ENCODE peak calls at places on chromosomes 4 and X, in seven cellular contexts. S is suprapubic skin, Y is HL-60, O is SK-N-SH, L is upper lobe of left lung, X is GM23338, J is Panc1. A is an unnamed sample.

GRCh38 chr4:148445071-148445902 is 3.1 kb upstream of the NR3C2 start:
- DNase-seq in S (peak), Y (no peak), O (peak), L (peak), X (peak), J (no peak), A (peak)

GRCh38 chrX:64202808-64203320 is 2.6 kb downstream of the AMER1 start:
- DNase-seq in S (no peak), Y (no peak), O (no peak), L (no peak), X (no peak), J (no peak), A (no peak)

GRCh38 chrX:34655496-34656258 is 1.4 kb downstream of the TMEM47 start:
- DNase-seq in S (no peak), Y (no peak), O (no peak), L (no peak), X (peak), J (no peak), A (no peak)

GRCh38 chr4:95549246-95550138 is 719 bp upstream of the UNC5C start:
- DNase-seq in S (no peak), Y (peak), O (peak), L (peak), X (peak), J (no peak), A (peak)

GRCh38 chr4:907691-908437 is 24.3 kb downstream of the GAK start:
- DNase-seq in S (no peak), Y (no peak), O (no peak), L (peak), X (no peak), J (no peak), A (no peak)

GRCh38 chrX:133414399-133415275 is 652 bp downstream of the GPC4 start:
- DNase-seq in S (no peak), Y (no peak), O (peak), L (peak), X (peak), J (no peak), A (no peak)

GRCh38 chr4:41157009-41157408 is 57.3 kb downstream of the APBB2 start:
- DNase-seq in S (no peak), Y (no peak), O (no peak), L (no peak), X (no peak), J (no peak), A (no peak)

GRCh38 chrX:19063030-19063429 is 59.2 kb downstream of the ADGRG2 start:
- DNase-seq in S (no peak), Y (no peak), O (no peak), L (no peak), X (no peak), J (no peak), A (no peak)

GRCh38 chr4:92658318-92658717 is 354.6 kb downstream of the GRID2 start:
- DNase-seq in S (no peak), Y (no peak), O (no peak), L (no peak), X (no peak), J (no peak), A (no peak)

GRCh38 chr4:155759372-155760252 is 791 bp downstream of the GUCY1B1 start:
- DNase-seq in S (peak), Y (no peak), O (peak), L (peak), X (peak), J (no peak), A (no peak)

GRCh38 chr4:5472166-5472565 is 236.2 kb downstream of the EVC2 start:
- DNase-seq in S (no peak), Y (no peak), O (no peak), L (no peak), X (no peak), J (no peak), A (no peak)

GRCh38 chr4:141425124-141425523 is 204.4 kb downstream of the ZNF330 start:
- DNase-seq in S (no peak), Y (no peak), O (no peak), L (no peak), X (no peak), J (no peak), A (no peak)

GRCh38 chr4:51885371-51885770 is 42.4 kb downstream of the DCUN1D4 start:
- DNase-seq in S (no peak), Y (no peak), O (peak), L (no peak), X (peak), J (no peak), A (no peak)

GRCh38 chr4:186037692-186038658 is 31.0 kb upstream of the TLR3 start:
- DNase-seq in S (no peak), Y (peak), O (peak), L (no peak), X (peak), J (peak), A (peak)

GRCh38 chr4:70844180-70844579 is 4.5 kb upstream of the GRSF1 start:
- DNase-seq in S (no peak), Y (no peak), O (no peak), L (no peak), X (no peak), J (no peak), A (no peak)

GRCh38 chr4:2962099-2962455 is 1.1 kb downstream of the NOP14 start:
- DNase-seq in S (no peak), Y (no peak), O (peak), L (no peak), X (no peak), J (no peak), A (no peak)

GRCh38 chr4:96035727-96036126 is 195.8 kb downstream of the PDHA2 start:
- DNase-seq in S (no peak), Y (peak), O (no peak), L (no peak), X (peak), J (no peak), A (no peak)

GRCh38 chr4:14345356-14345775 is 656.9 kb upstream of the CPEB2 start:
- DNase-seq in S (no peak), Y (peak), O (no peak), L (no peak), X (no peak), J (no peak), A (no peak)

GRCh38 chr4:4182835-4183568 is 43.7 kb downstream of the OTOP1 start:
- DNase-seq in S (no peak), Y (peak), O (peak), L (no peak), X (peak), J (no peak), A (no peak)

GRCh38 chr4:21605006-21605405 is 343.6 kb downstream of the KCNIP4 start:
- DNase-seq in S (no peak), Y (no peak), O (no peak), L (no peak), X (no peak), J (no peak), A (no peak)

GRCh38 chrX:1162119-1162916 is 50.1 kb downstream of the CRLF2 start:
- DNase-seq in S (no peak), Y (no peak), O (no peak), L (no peak), X (no peak), J (no peak), A (no peak)

GRCh38 chrX:119226431-119226830 is 9.7 kb upstream of the PGRMC1 start:
- DNase-seq in S (no peak), Y (no peak), O (no peak), L (no peak), X (no peak), J (no peak), A (no peak)

GRCh38 chr4:174592985-174593335 is 70.7 kb upstream of the HPGD start:
- DNase-seq in S (no peak), Y (peak), O (no peak), L (no peak), X (no peak), J (no peak), A (no peak)

GRCh38 chrX:117969782-117970181 is 146.8 kb downstream of the KLHL13 start:
- DNase-seq in S (no peak), Y (no peak), O (no peak), L (no peak), X (no peak), J (no peak), A (no peak)

GRCh38 chr4:129144755-129145206 is 48.8 kb downstream of the C4orf33 start:
- DNase-seq in S (no peak), Y (no peak), O (peak), L (no peak), X (no peak), J (no peak), A (no peak)

GRCh38 chr4:129138762-129139496 is 43.0 kb downstream of the C4orf33 start:
- DNase-seq in S (no peak), Y (no peak), O (no peak), L (no peak), X (no peak), J (no peak), A (no peak)

GRCh38 chr4:129143359-129143758 is 47.4 kb downstream of the C4orf33 start:
- DNase-seq in S (no peak), Y (no peak), O (no peak), L (no peak), X (no peak), J (no peak), A (no peak)

GRCh38 chr4:129136433-129136832 is 40.5 kb downstream of the C4orf33 start:
- DNase-seq in S (no peak), Y (no peak), O (no peak), L (no peak), X (no peak), J (no peak), A (no peak)

GRCh38 chr4:129140521-129140920 is 44.6 kb downstream of the C4orf33 start:
- DNase-seq in S (no peak), Y (no peak), O (no peak), L (no peak), X (no peak), J (no peak), A (no peak)
- TF ChIP-seq CTCF in S (no peak), Y (no peak), O (peak), L (no peak), X (peak), J (no peak), A (no peak)

GRCh38 chrX:10041383-10041782 is 74.2 kb downstream of the CLDN34 start:
- DNase-seq in S (no peak), Y (no peak), O (no peak), L (no peak), X (peak), J (no peak), A (no peak)

GRCh38 chrX:10040961-10041360 is 73.8 kb downstream of the CLDN34 start:
- DNase-seq in S (no peak), Y (no peak), O (no peak), L (no peak), X (no peak), J (no peak), A (no peak)

GRCh38 chrX:10039821-10040793 is 72.9 kb downstream of the CLDN34 start:
- DNase-seq in S (no peak), Y (no peak), O (no peak), L (no peak), X (no peak), J (no peak), A (no peak)

GRCh38 chrX:10043386-10043785 is 76.2 kb downstream of the CLDN34 start:
- DNase-seq in S (no peak), Y (no peak), O (no peak), L (no peak), X (no peak), J (no peak), A (no peak)

GRCh38 chrX:10042055-10042454 is 74.9 kb downstream of the CLDN34 start:
- DNase-seq in S (no peak), Y (no peak), O (no peak), L (no peak), X (no peak), J (no peak), A (no peak)
- H3K4me3 ChIP-seq in S (no peak), Y (no peak), O (no peak), L (no peak), X (no peak), J (no peak), A (no peak)

DNA sequence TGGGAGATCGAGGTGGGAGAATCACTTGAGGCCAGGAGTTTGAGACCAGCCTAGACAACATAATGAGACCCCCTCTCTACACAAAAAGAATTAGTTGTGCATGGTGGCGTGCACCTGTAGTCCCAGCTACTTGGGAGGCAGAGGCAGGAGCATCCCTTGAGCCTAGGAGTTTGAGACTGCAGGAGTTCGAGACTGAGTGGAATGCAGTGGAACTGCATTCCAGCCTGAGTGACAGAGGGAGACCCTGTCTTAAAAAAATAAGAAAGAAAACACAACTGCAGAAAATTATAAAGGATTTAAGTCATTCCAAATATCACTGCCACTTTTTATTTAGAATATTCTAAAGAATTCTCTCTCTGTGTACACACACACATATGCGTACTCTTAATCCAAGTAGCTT is 18.4 kb downstream of the HPRT1 start:
- DNase-seq in S (no peak), Y (no peak), O (no peak), L (no peak), X (peak), J (no peak), A (no peak)
- TF ChIP-seq POLR2AphosphoS5 in S (no peak), Y (no peak), O (no peak), L (no peak), X (no peak), J (no peak), A (no peak)

GRCh38 chrX:68824565-68825125 is 4.2 kb upstream of the EFNB1 start:
- DNase-seq in S (no peak), Y (no peak), O (no peak), L (no peak), X (no peak), J (no peak), A (no peak)

GRCh38 chrX:68824152-68824433 is 4.7 kb upstream of the EFNB1 start:
- DNase-seq in S (no peak), Y (no peak), O (no peak), L (no peak), X (no peak), J (no peak), A (no peak)

GRCh38 chrX:68821616-68822015 is 7.2 kb upstream of the EFNB1 start:
- DNase-seq in S (no peak), Y (no peak), O (no peak), L (no peak), X (no peak), J (no peak), A (no peak)

GRCh38 chrX:68822641-68823410 is 6.0 kb upstream of the EFNB1 start:
- DNase-seq in S (no peak), Y (no peak), O (peak), L (no peak), X (peak), J (no peak), A (no peak)

DNA sequence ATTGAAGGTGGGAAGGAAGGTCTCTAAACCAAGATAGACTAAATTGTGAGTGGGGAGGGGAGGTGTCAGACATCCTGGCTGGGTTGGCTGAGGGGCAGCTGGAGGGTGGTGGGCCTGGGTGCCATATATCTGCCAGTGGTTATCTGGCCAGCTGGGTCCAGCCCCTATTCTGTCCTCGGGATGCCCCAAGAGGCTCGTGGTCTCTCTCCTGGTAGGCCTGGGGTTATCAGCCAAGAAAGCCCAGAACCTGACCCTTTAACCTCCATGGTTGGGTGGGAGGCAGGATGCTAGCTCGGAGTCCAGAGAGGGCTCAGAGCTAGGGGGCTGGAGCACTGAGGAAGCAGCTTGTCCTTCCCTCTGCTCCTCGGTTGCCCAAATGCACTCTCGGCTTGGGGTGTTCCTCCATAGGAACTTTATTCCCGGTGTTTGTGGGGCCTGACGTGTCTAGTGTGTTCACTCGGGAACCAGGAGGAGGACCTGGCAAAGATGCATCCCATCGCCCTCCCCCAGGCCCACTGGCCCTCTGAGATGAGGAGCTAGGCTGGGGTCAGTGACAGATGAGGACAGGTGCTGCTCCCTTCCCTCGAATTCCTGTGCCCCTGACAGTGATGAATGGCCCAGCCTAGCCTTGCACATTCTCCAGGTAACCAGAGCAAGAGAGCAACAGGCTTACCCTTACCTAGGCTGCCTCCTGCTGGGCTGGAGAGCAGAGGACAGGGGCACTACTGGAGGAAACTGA is 5.2 kb upstream of the EFNB1 start:
- DNase-seq in S (no peak), Y (no peak), O (no peak), L (no peak), X (no peak), J (no peak), A (no peak)
- TF ChIP-seq CTCF in S (no peak), Y (no peak), O (no peak), L (no peak), X (no peak), J (peak), A (no peak)

DNA sequence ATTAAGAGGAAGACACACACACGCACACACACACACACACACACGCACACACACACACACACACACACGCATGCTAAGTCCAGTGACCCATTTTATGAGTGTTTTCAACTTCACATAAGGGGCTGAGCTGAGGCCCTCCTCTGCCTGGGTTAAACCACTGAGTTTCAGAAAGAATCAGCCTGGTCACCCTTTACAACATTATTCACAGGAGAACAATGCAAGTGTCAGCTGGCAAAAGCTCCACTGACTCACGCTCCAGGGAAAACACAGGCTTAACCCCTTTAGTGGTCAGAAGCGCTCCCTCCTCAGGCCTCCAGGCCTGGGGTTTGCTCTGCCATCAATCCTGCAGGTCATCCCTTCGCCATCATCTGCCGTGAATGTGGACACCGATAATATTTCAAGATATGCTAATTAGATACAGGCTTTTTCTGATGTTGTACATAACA is 46.9 kb downstream of the ACOX3 start:
- DNase-seq in S (no peak), Y (no peak), O (peak), L (no peak), X (no peak), J (peak), A (peak)
- H3K4me3 ChIP-seq in S (no peak), Y (no peak), O (no peak), L (no peak), X (no peak), J (no peak), A (no peak)